ENCODE peak calls at places on chromosomes 16 and 17, in six cellular contexts. Q, C, G, E, K and O are unnamed samples.

GRCh38 chr16:8675183-8676159 is 1.1 kb downstream of the ABAT start:
- DNase-seq in Q (no peak), C (no peak), G (no peak), E (no peak), K (peak; percentile 18), O (no peak)

GRCh38 chr16:87956169-87956770 is 5.0 kb downstream of the BANP start:
- DNase-seq in Q (no peak), C (peak; percentile 81), G (no peak), E (no peak), K (peak; percentile 56), O (no peak)

GRCh38 chr16:26987631-26988030 is 79.1 kb upstream of the C16orf82 start:
- DNase-seq in Q (no peak), C (peak; percentile 92), G (no peak), E (no peak), K (no peak), O (no peak)

GRCh38 chr17:60167095-60167741 is 17.4 kb downstream of the CA4 start:
- DNase-seq in Q (no peak), C (peak; percentile 28), G (no peak), E (no peak), K (no peak), O (no peak)

GRCh38 chr17:7074931-7075330 is 5.1 kb downstream of the CLEC10A start:
- DNase-seq in Q (no peak), C (no peak), G (no peak), E (no peak), K (no peak), O (no peak)

GRCh38 chr17:38403491-38403890 is 24.8 kb upstream of the ARHGAP23 start:
- DNase-seq in Q (no peak), C (peak; percentile 52), G (no peak), E (no peak), K (no peak), O (no peak)

GRCh38 chr16:70800306-70800705 is 652 bp downstream of the VAC14 start:
- DNase-seq in Q (no peak), C (no peak), G (no peak), E (no peak), K (no peak), O (no peak)

GRCh38 chr17:2058521-2059124 is 3.7 kb downstream of the HIC1 start:
- DNase-seq in Q (no peak), C (peak; percentile 86), G (peak; percentile 66), E (no peak), K (peak; percentile 47), O (no peak)

GRCh38 chr16:79437764-79438728 is 162.5 kb downstream of the MAF start:
- DNase-seq in Q (no peak), C (no peak), G (no peak), E (peak; percentile 30), K (no peak), O (no peak)

GRCh38 chr17:64063766-64064224 is 43.4 kb upstream of the ICAM2 start:
- DNase-seq in Q (no peak), C (peak; percentile 33), G (peak; percentile 78), E (no peak), K (peak; percentile 36), O (peak; percentile 60)

GRCh38 chr17:57442914-57443571 is 186.7 kb downstream of the MSI2 start:
- DNase-seq in Q (no peak), C (no peak), G (no peak), E (peak; percentile 83), K (peak; percentile 52), O (no peak)

GRCh38 chr17:34740936-34741515 is 161.6 kb downstream of the TMEM132E start:
- DNase-seq in Q (no peak), C (no peak), G (no peak), E (no peak), K (no peak), O (no peak)

GRCh38 chr17:273994-274832 is 78.4 kb downstream of the RPH3AL start:
- DNase-seq in Q (no peak), C (no peak), G (no peak), E (no peak), K (no peak), O (no peak)

GRCh38 chr16:72621651-72622050 is 426.3 kb downstream of the ZFHX3 start:
- DNase-seq in Q (peak; percentile 8), C (peak; percentile 4), G (no peak), E (no peak), K (no peak), O (no peak)

GRCh38 chr17:43434902-43435319 is 36.1 kb downstream of the ARL4D start:
- DNase-seq in Q (no peak), C (no peak), G (no peak), E (no peak), K (no peak), O (no peak)

GRCh38 chr17:61897548-61898180 is 30.1 kb downstream of the INTS2 start:
- DNase-seq in Q (no peak), C (no peak), G (no peak), E (no peak), K (no peak), O (no peak)

GRCh38 chr17:44014133-44014436 is 678 bp downstream of the TMEM101 start:
- DNase-seq in Q (no peak), C (no peak), G (no peak), E (no peak), K (no peak), O (no peak)

GRCh38 chr17:18258356-18259038 is at the start of gene FLII:
- DNase-seq in Q (no peak), C (no peak), G (peak; percentile 50), E (no peak), K (peak; percentile 24), O (no peak)

GRCh38 chr17:16398270-16399267 is 16.8 kb upstream of the TRPV2 start:
- DNase-seq in Q (no peak), C (no peak), G (peak; percentile 64), E (no peak), K (no peak), O (no peak)

GRCh38 chr17:42889809-42890208 is 10.8 kb upstream of the G6PC1 start:
- DNase-seq in Q (no peak), C (no peak), G (no peak), E (no peak), K (no peak), O (no peak)

GRCh38 chr16:10552998-10553491 is 27.4 kb downstream of the EMP2 start:
- DNase-seq in Q (no peak), C (no peak), G (no peak), E (no peak), K (peak; percentile 22), O (no peak)

GRCh38 chr16:87465306-87465705 is 27.5 kb downstream of the ZCCHC14 start:
- DNase-seq in Q (peak; percentile 74), C (peak; percentile 94), G (no peak), E (peak; percentile 90), K (no peak), O (no peak)

GRCh38 chr16:17154981-17155380 is 315.8 kb downstream of the XYLT1 start:
- DNase-seq in Q (no peak), C (no peak), G (no peak), E (peak; percentile 17), K (no peak), O (no peak)

GRCh38 chr17:37478187-37478586 is 11.5 kb upstream of the DUSP14 start:
- DNase-seq in Q (peak; percentile 77), C (peak; percentile 89), G (no peak), E (peak; percentile 27), K (no peak), O (no peak)

GRCh38 chr17:32943206-32943605 is 15.3 kb downstream of the TMEM98 start:
- DNase-seq in Q (no peak), C (no peak), G (no peak), E (no peak), K (no peak), O (no peak)

GRCh38 chr17:290121-290521 is 62.5 kb downstream of the RPH3AL start:
- DNase-seq in Q (no peak), C (no peak), G (no peak), E (no peak), K (no peak), O (no peak)

GRCh38 chr17:77375917-77376651 is 235.3 kb downstream of the SEC14L1 start:
- DNase-seq in Q (no peak), C (peak; percentile 91), G (no peak), E (no peak), K (peak; percentile 55), O (no peak)

GRCh38 chr16:65663774-65664173 is 541.9 kb upstream of the CDH11 start:
- DNase-seq in Q (no peak), C (no peak), G (no peak), E (no peak), K (no peak), O (no peak)

GRCh38 chr17:16197276-16197675 is 18.1 kb downstream of the NCOR1 start:
- DNase-seq in Q (no peak), C (no peak), G (no peak), E (no peak), K (no peak), O (no peak)

GRCh38 chr17:14225153-14226004 is 11.3 kb downstream of the CDRT15 start:
- DNase-seq in Q (no peak), C (no peak), G (no peak), E (no peak), K (no peak), O (no peak)

GRCh38 chr16:73107371-73107770 is 59.4 kb upstream of the ZFHX3 start:
- DNase-seq in Q (no peak), C (no peak), G (no peak), E (no peak), K (no peak), O (no peak)

DNA sequence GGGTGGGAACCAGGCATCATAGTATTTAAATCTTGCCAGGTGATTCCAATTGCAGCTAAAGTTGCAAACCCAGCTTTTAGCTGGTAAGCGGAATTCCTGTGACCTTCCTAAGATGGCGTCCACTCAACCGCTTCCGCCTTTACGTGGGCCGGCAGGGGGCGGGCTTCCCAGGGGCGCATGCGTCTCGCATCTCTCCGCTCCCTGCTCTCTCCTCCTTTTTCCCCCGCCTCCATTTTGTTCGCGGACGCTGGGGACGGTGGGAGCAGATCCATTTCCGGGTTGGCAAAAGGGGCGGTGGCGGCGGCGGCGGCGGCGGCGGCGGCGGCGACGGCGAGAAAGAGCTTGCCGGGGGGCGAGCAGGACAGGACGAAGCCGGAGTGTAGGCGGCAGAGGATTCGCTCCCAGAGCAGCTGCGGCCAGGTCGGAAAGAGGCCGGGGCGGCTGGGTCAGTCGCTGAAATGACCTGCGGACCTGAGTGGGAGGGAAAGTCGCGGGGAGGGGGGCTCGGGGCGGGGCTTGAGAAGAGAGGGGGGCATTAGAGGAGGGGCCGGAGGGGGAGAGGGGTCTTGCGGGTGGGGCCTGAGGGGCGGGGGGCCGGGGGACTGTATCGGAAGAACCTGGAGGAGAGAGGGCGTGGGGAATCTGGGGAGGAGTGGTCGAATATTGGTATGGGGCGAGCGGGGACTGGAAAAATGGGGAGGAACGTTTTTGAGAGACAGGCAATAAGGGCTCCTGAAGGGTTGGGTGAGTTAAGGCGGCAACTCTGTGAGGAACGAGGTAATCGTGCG is at the start of gene WIPF2:
- DNase-seq in Q (peak; percentile 74), C (peak; percentile 92), G (peak; percentile 97), E (peak; percentile 94), K (peak; percentile 94), O (peak; percentile 72)
- TF ChIP-seq CTCF in Q (peak; percentile 83), C (peak; percentile 57), G (peak; percentile 92), E (peak; percentile 89), K (peak; percentile 62), O (peak; percentile 31)

GRCh38 chr17:4500188-4500565 is 1.5 kb downstream of the SPNS2 start:
- DNase-seq in Q (no peak), C (no peak), G (no peak), E (no peak), K (no peak), O (no peak)
- TF ChIP-seq CTCF in Q (no peak), C (no peak), G (no peak), E (no peak), K (no peak), O (no peak)

GRCh38 chr17:4583796-4584124 is 569 bp upstream of the SMTNL2 start:
- DNase-seq in Q (no peak), C (no peak), G (peak; percentile 59), E (no peak), K (no peak), O (peak; percentile 68)
- TF ChIP-seq CTCF in Q (peak; percentile 15), C (peak; percentile 18), G (no peak), E (peak; percentile 69), K (peak; percentile 22), O (no peak)

GRCh38 chr17:55965051-55965450 is 188.2 kb upstream of the ANKFN1 start:
- DNase-seq in Q (no peak), C (no peak), G (no peak), E (no peak), K (no peak), O (no peak)
- TF ChIP-seq CTCF in Q (no peak), C (no peak), G (no peak), E (no peak), K (no peak), O (no peak)